ENCODE peak calls at places on chromosomes 3 and 15, in ten cellular contexts. Q, X, T, R, E, H, Y, D, W and A are unnamed samples.
A peak's percentile ranks its signal among the peaks of the same experiment; 100 is the strongest.

GRCh38 chr15:58232273-58233065 is 94.3 kb downstream of the AQP9 start:
- DNase-seq in Q (no peak), X (no peak), T (no peak), R (no peak), E (no peak), H (no peak), Y (no peak), D (no peak), W (no peak), A (no peak)

GRCh38 chr3:186760141-186760813 is 23.1 kb upstream of the EIF4A2 start:
- DNase-seq in Q (no peak), X (no peak), T (peak; percentile 58), R (no peak), E (no peak), H (peak; percentile 60), Y (no peak), D (no peak), W (no peak), A (no peak)

GRCh38 chr3:50606596-50606995 is 5.0 kb downstream of the CISH start:
- DNase-seq in Q (no peak), X (no peak), T (no peak), R (no peak), E (no peak), H (no peak), Y (no peak), D (no peak), W (peak; percentile 27), A (no peak)

GRCh38 chr3:38454179-38454883 is 641 bp downstream of the ACVR2B start:
- DNase-seq in Q (peak; percentile 29), X (no peak), T (peak; percentile 32), R (peak; percentile 39), E (no peak), H (peak; percentile 79), Y (peak; percentile 53), D (peak; percentile 73), W (peak; percentile 36), A (peak; percentile 19)

GRCh38 chr3:133983576-133984560 is 45.9 kb downstream of the SLCO2A1 start:
- DNase-seq in Q (no peak), X (no peak), T (no peak), R (no peak), E (no peak), H (no peak), Y (no peak), D (no peak), W (no peak), A (no peak)

GRCh38 chr15:65394936-65395335 is 17.1 kb upstream of the IGDCC3 start:
- DNase-seq in Q (no peak), X (no peak), T (no peak), R (no peak), E (no peak), H (no peak), Y (no peak), D (no peak), W (no peak), A (no peak)

GRCh38 chr3:181610973-181611265 is 100.8 kb upstream of the SOX2 start:
- DNase-seq in Q (peak; percentile 77), X (no peak), T (no peak), R (no peak), E (peak; percentile 68), H (no peak), Y (no peak), D (no peak), W (no peak), A (no peak)

GRCh38 chr3:58009026-58009748 is 965 bp downstream of the FLNB start:
- DNase-seq in Q (peak; percentile 9), X (no peak), T (no peak), R (no peak), E (no peak), H (peak; percentile 46), Y (peak; percentile 39), D (peak; percentile 76), W (peak; percentile 27), A (no peak)

GRCh38 chr3:194989251-194989650 is 281.7 kb downstream of the XXYLT1 start:
- DNase-seq in Q (no peak), X (no peak), T (no peak), R (no peak), E (no peak), H (no peak), Y (no peak), D (peak; percentile 35), W (no peak), A (no peak)

GRCh38 chr3:184260571-184261269 is 633 bp downstream of the CAMK2N2 start:
- DNase-seq in Q (peak; percentile 27), X (no peak), T (no peak), R (no peak), E (no peak), H (no peak), Y (peak; percentile 48), D (no peak), W (no peak), A (no peak)

GRCh38 chr3:13416002-13416793 is 3.9 kb downstream of the NUP210 start:
- DNase-seq in Q (no peak), X (no peak), T (no peak), R (no peak), E (no peak), H (no peak), Y (no peak), D (no peak), W (no peak), A (no peak)

GRCh38 chr3:97950360-97950759 is 21.9 kb downstream of the RIOX2 start:
- DNase-seq in Q (no peak), X (no peak), T (no peak), R (no peak), E (no peak), H (no peak), Y (no peak), D (no peak), W (no peak), A (no peak)

GRCh38 chr3:132659370-132660055 is at the start of gene ACAD11:
- DNase-seq in Q (peak; percentile 77), X (peak; percentile 71), T (peak; percentile 78), R (peak; percentile 75), E (peak; percentile 82), H (peak; percentile 78), Y (peak; percentile 84), D (peak; percentile 91), W (peak; percentile 2), A (peak; percentile 81)

GRCh38 chr3:152496286-152496685 is 227.6 kb downstream of the MBNL1 start:
- DNase-seq in Q (no peak), X (no peak), T (no peak), R (no peak), E (no peak), H (no peak), Y (no peak), D (no peak), W (no peak), A (peak; percentile 3)